ENCODE peak calls at places on chromosomes 2 and 18, in four cellular contexts. One of them, this sample, is unnamed.

GRCh38 chr2:98518106-98518505 is 73.4 kb downstream of the INPP4A start:
- DNase-seq in occipital lobe: no peak
- DNase-seq in adrenal gland: peak; percentile 35
- DNase-seq in stimulated activated CD4-positive, alpha-beta T cell treated with anti-CD3 and anti-CD28 coated beads, Interleukin-2, amount 100 ng/mL, for 24 hours: peak; percentile 52
- DNase-seq in this sample: peak; percentile 26

GRCh38 chr18:45879681-45880655 is 54.5 kb downstream of the SIGLEC15 start:
- DNase-seq in occipital lobe: peak; percentile 38
- DNase-seq in adrenal gland: peak; percentile 81
- DNase-seq in stimulated activated CD4-positive, alpha-beta T cell treated with anti-CD3 and anti-CD28 coated beads, Interleukin-2, amount 100 ng/mL, for 24 hours: peak; percentile 79
- DNase-seq in this sample: peak; percentile 75

GRCh38 chr2:71154798-71155197 is 24.4 kb downstream of the MPHOSPH10 start:
- DNase-seq in occipital lobe: no peak
- DNase-seq in adrenal gland: no peak
- DNase-seq in stimulated activated CD4-positive, alpha-beta T cell treated with anti-CD3 and anti-CD28 coated beads, Interleukin-2, amount 100 ng/mL, for 24 hours: peak; percentile 13
- DNase-seq in this sample: no peak

GRCh38 chr2:23250371-23250770 is 134.6 kb upstream of the KLHL29 start:
- DNase-seq in occipital lobe: no peak
- DNase-seq in adrenal gland: no peak
- DNase-seq in stimulated activated CD4-positive, alpha-beta T cell treated with anti-CD3 and anti-CD28 coated beads, Interleukin-2, amount 100 ng/mL, for 24 hours: no peak
- DNase-seq in this sample: no peak

GRCh38 chr2:31729442-31730092 is 148.8 kb upstream of the SRD5A2 start:
- DNase-seq in occipital lobe: no peak
- DNase-seq in adrenal gland: no peak
- DNase-seq in stimulated activated CD4-positive, alpha-beta T cell treated with anti-CD3 and anti-CD28 coated beads, Interleukin-2, amount 100 ng/mL, for 24 hours: no peak
- DNase-seq in this sample: no peak

GRCh38 chr2:38603402-38604265 is 906 bp upstream of the HNRNPLL start:
- DNase-seq in occipital lobe: peak; percentile 62
- DNase-seq in adrenal gland: peak; percentile 79
- DNase-seq in stimulated activated CD4-positive, alpha-beta T cell treated with anti-CD3 and anti-CD28 coated beads, Interleukin-2, amount 100 ng/mL, for 24 hours: peak; percentile 87
- DNase-seq in this sample: peak; percentile 86

GRCh38 chr2:172461591-172462392 is 34.4 kb downstream of the ITGA6 start:
- DNase-seq in occipital lobe: peak; percentile 17
- DNase-seq in adrenal gland: peak; percentile 52
- DNase-seq in stimulated activated CD4-positive, alpha-beta T cell treated with anti-CD3 and anti-CD28 coated beads, Interleukin-2, amount 100 ng/mL, for 24 hours: peak; percentile 82
- DNase-seq in this sample: peak; percentile 52

GRCh38 chr2:115303-115702 is 69.0 kb upstream of the FAM110C start:
- DNase-seq in occipital lobe: no peak
- DNase-seq in adrenal gland: no peak
- DNase-seq in stimulated activated CD4-positive, alpha-beta T cell treated with anti-CD3 and anti-CD28 coated beads, Interleukin-2, amount 100 ng/mL, for 24 hours: no peak
- DNase-seq in this sample: no peak

This sample was measured in testis.